ENCODE peak calls at places on chromosomes 2 and 18, in four cellular contexts. T is lower lobe of right lung; I is effector memory CD8-positive, alpha-beta T cell; W is H9. A is an unnamed sample.

GRCh38 chr18:49652841-49653240 is 91.0 kb downstream of the LIPG start:
- DNase-seq in W (no peak), I (no peak), T (no peak), A (no peak)

GRCh38 chr2:5766051-5766450 is 73.9 kb downstream of the SOX11 start:
- DNase-seq in W (no peak), I (no peak), T (no peak), A (no peak)

GRCh38 chr2:146997945-146998344 is 846.9 kb upstream of the ACVR2A start:
- DNase-seq in W (no peak), I (no peak), T (no peak), A (no peak)

GRCh38 chr2:237627463-237628321 is at the start of gene LRRFIP1:
- DNase-seq in I (no peak), W (peak; percentile 40), T (no peak), A (no peak)

GRCh38 chr18:27844416-27844792 is 332.5 kb downstream of the CDH2 start:
- DNase-seq in I (no peak), T (no peak), W (no peak), A (no peak)

GRCh38 chr2:178882666-178883440 is 75.6 kb upstream of the TTN start:
- DNase-seq in I (no peak), T (no peak), W (no peak), A (no peak)

GRCh38 chr18:76505611-76506010 is 10.6 kb upstream of the ZNF516 start:
- DNase-seq in T (no peak), W (no peak), I (no peak), A (no peak)

GRCh38 chr18:26544459-26544858 is 3.9 kb downstream of the KCTD1 start:
- DNase-seq in W (no peak), T (no peak), I (no peak), A (no peak)

A was measured in NK-92 treated with Interleukin-12 subunit alpha and Interleukin-12 subunit beta, amount 100 ng/mL, for 24 hours.